ENCODE peak calls at places on chromosome 22, in seven cellular contexts. X is right lobe of liver, B is WERI-Rb-1, E is lower lobe of right lung, K is breast epithelium, S is GM23248, C is astrocyte. N is an unnamed sample.

GRCh38 chr22:42792909-42793847 is 63.9 kb downstream of the ARFGAP3 start:
- DNase-seq in B (no peak), K (no peak), X (peak; percentile 45), S (no peak), C (no peak), E (no peak), N (peak; percentile 67)

GRCh38 chr22:35065183-35065582 is 775 bp upstream of the ISX start:
- DNase-seq in E (no peak), B (no peak), C (no peak), K (no peak), X (no peak), S (no peak), N (no peak)

GRCh38 chr22:17319541-17319940 is 49.7 kb upstream of the CECR2 start:
- DNase-seq in S (no peak), X (no peak), K (no peak), B (no peak), C (no peak), E (no peak), N (no peak)

GRCh38 chr22:35206889-35207288 is 50.4 kb upstream of the HMGXB4 start:
- DNase-seq in C (no peak), K (no peak), E (no peak), B (no peak), S (no peak), X (no peak), N (no peak)

GRCh38 chr22:27776410-27776958 is 25.1 kb downstream of the MN1 start:
- DNase-seq in X (no peak), S (peak; percentile 61), K (no peak), E (no peak), C (peak; percentile 46), B (no peak), N (no peak)

GRCh38 chr22:43798492-43798891 is 13.6 kb downstream of the EFCAB6 start:
- DNase-seq in E (no peak), X (no peak), K (no peak), C (peak; percentile 51), B (no peak), S (peak; percentile 57), N (no peak)

GRCh38 chr22:24011735-24012068 is 598 bp downstream of the CABIN1 start:
- DNase-seq in K (no peak), C (peak; percentile 6), E (no peak), X (no peak), B (peak; percentile 39), S (peak; percentile 34), N (peak; percentile 76)

GRCh38 chr22:18023509-18024275 is 669 bp downstream of the MICAL3 start:
- DNase-seq in X (peak; percentile 83), E (no peak), K (peak; percentile 69), C (peak; percentile 84), S (peak; percentile 96), B (peak; percentile 82), N (peak; percentile 63)

GRCh38 chr22:26542831-26543230 is 30.6 kb upstream of the TFIP11 start:
- DNase-seq in E (no peak), C (no peak), B (no peak), K (no peak), X (no peak), S (no peak), N (no peak)

GRCh38 chr22:21922370-21923162 is 30.1 kb downstream of the PPM1F start:
- DNase-seq in S (no peak), C (no peak), X (no peak), K (no peak), E (no peak), B (no peak), N (peak; percentile 53)

GRCh38 chr22:23745780-23746179 is 5.1 kb downstream of the ZNF70 start:
- DNase-seq in C (no peak), K (no peak), E (no peak), B (no peak), X (no peak), S (no peak), N (no peak)

GRCh38 chr22:24444729-24445466 is 17.5 kb downstream of the ADORA2A start:
- DNase-seq in K (no peak), B (peak; percentile 78), C (no peak), E (no peak), X (no peak), S (no peak), N (no peak)

GRCh38 chr22:28018461-28018927 is 99.4 kb upstream of the PITPNB start:
- DNase-seq in S (no peak), C (no peak), B (no peak), X (no peak), K (no peak), E (peak; percentile 13), N (no peak)

GRCh38 chr22:24214467-24215285 is 30.2 kb downstream of the GGT5 start:
- DNase-seq in B (no peak), C (no peak), S (no peak), K (no peak), X (no peak), E (no peak), N (no peak)

GRCh38 chr22:26903030-26903856 is 245.9 kb downstream of the MIAT start:
- DNase-seq in E (no peak), S (no peak), C (no peak), X (no peak), K (no peak), B (peak; percentile 47), N (no peak)

GRCh38 chr22:37176464-37177061 is 11.5 kb downstream of the C1QTNF6 start:
- DNase-seq in S (peak; percentile 92), K (peak; percentile 58), C (peak; percentile 79), E (peak; percentile 76), X (peak; percentile 60), B (peak; percentile 88), N (peak; percentile 78)

GRCh38 chr22:44207981-44208317 is 27.2 kb downstream of the PARVG start:
- DNase-seq in K (no peak), C (no peak), B (no peak), S (no peak), X (no peak), E (no peak), N (no peak)

GRCh38 chr22:27317156-27317555 is 484.4 kb downstream of the MN1 start:
- DNase-seq in E (no peak), C (no peak), X (no peak), K (no peak), S (no peak), B (peak; percentile 33), N (no peak)

GRCh38 chr22:31852691-31853370 is 91.5 kb upstream of the YWHAH start:
- DNase-seq in C (no peak), E (no peak), X (no peak), S (peak; percentile 8), K (no peak), B (no peak), N (no peak)

GRCh38 chr22:19037282-19038163 is 84.7 kb downstream of the DGCR2 start:
- DNase-seq in E (peak; percentile 24), C (no peak), B (no peak), X (peak; percentile 16), S (no peak), K (no peak), N (peak; percentile 55)

GRCh38 chr22:20430101-20430640 is 7.5 kb downstream of the SCARF2 start:
- DNase-seq in C (no peak), K (no peak), E (peak; percentile 42), B (no peak), X (no peak), S (no peak), N (no peak)

GRCh38 chr22:26610072-26610958 is 7.5 kb downstream of the CRYBB1 start:
- DNase-seq in C (peak; percentile 96), X (no peak), K (no peak), B (no peak), S (peak; percentile 93), E (no peak), N (no peak)

GRCh38 chr22:35315855-35316745 is 16.4 kb downstream of the TOM1 start:
- DNase-seq in X (no peak), E (no peak), K (peak; percentile 57), S (no peak), B (no peak), C (no peak), N (no peak)

GRCh38 chr22:44928064-44928463 is 81.7 kb downstream of the PHF21B start:
- DNase-seq in C (no peak), B (no peak), K (no peak), S (no peak), X (peak; percentile 7), E (peak; percentile 33), N (peak; percentile 72)

GRCh38 chr22:26751217-26751616 is 93.8 kb downstream of the MIAT start:
- DNase-seq in X (no peak), B (no peak), C (peak; percentile 40), K (no peak), E (no peak), S (no peak), N (no peak)

GRCh38 chr22:49869091-49869830 is 15.6 kb downstream of the ZBED4 start:
- DNase-seq in B (no peak), K (no peak), X (no peak), C (no peak), S (no peak), E (no peak), N (no peak)

GRCh38 chr22:49866134-49866533 is 12.5 kb downstream of the ZBED4 start:
- DNase-seq in E (no peak), S (no peak), B (no peak), C (no peak), K (no peak), X (no peak), N (no peak)

GRCh38 chr22:49865156-49865555 is 11.5 kb downstream of the ZBED4 start:
- DNase-seq in X (no peak), B (no peak), K (no peak), C (no peak), E (no peak), S (no peak), N (no peak)

GRCh38 chr22:49867303-49868250 is 13.9 kb downstream of the ZBED4 start:
- DNase-seq in K (no peak), B (no peak), S (no peak), C (no peak), E (no peak), X (no peak), N (no peak)

GRCh38 chr22:49866646-49867045 is 13.0 kb downstream of the ZBED4 start:
- DNase-seq in B (no peak), X (no peak), K (no peak), S (no peak), C (no peak), E (no peak), N (no peak)
- H3K27ac ChIP-seq in B (no peak overlapping the region), X (no peak overlapping the region), K (no peak overlapping the region), S (no peak overlapping the region), C (no peak overlapping the region), E (no peak overlapping the region), N (no peak overlapping the region)

GRCh38 chr22:33524511-33525270 is 395.6 kb downstream of the LARGE1 start:
- DNase-seq in S (no peak), E (no peak), B (no peak), K (no peak), X (no peak), C (no peak), N (no peak)
- H3K27ac ChIP-seq in S (no peak overlapping the region), E (no peak overlapping the region), B (no peak overlapping the region), K (no peak overlapping the region), X (no peak overlapping the region), C (no peak overlapping the region), N (no peak overlapping the region)

GRCh38 chr22:39369186-39369585 is 19.4 kb downstream of the SYNGR1 start:
- DNase-seq in C (no peak), X (no peak), B (no peak), E (no peak), S (no peak), K (no peak), N (no peak)
- H3K27ac ChIP-seq in C (no peak overlapping the region), X (no peak overlapping the region), B (no peak overlapping the region), E (no peak overlapping the region), S (no peak overlapping the region), K (no peak overlapping the region), N (no peak overlapping the region)

DNA sequence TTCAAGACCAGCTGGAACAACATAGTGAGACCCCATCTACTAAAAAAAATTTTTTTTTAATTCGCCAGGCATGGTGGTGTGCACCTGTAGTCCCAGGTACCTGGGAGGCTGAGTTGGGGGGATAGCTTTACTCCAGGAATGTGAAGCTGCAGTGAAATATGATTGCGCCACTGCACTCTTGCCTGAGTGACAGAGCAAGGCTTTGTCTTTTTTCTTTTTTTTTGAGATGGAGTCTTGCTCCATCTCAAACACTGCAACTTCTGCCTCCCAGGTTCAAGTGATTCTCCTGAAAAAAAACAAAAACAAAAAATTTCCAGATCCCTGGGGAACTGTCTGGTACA is 16.3 kb downstream of the ASCC2 start:
- DNase-seq in C (no peak), E (no peak), B (no peak), S (no peak), X (no peak), K (no peak), N (no peak)
- H3K27ac ChIP-seq in C (peak overlapping the region; percentile 28), E (peak overlapping the region; percentile 75), B (no peak overlapping the region), S (peak overlapping the region; percentile 13), X (peak overlapping the region; percentile 41), K (peak overlapping the region; percentile 35), N (no peak overlapping the region)

N was measured in left lung.